ENCODE peak calls at places on chromosome 2, in ten cellular contexts. Q, G, Y, Z, M, F, L, A, B and E are unnamed samples. For H3K27me3, the result is how much of the 10 kb centered on the place peaks cover.

GRCh38 chr2:122186761-122187222 is 431.3 kb downstream of the TSN start:
- DNase-seq in Q (no peak), G (no peak), Y (no peak), Z (no peak), M (no peak), F (no peak), L (no peak), A (no peak), B (no peak), E (no peak)

GRCh38 chr2:212770240-212770639 is 231.6 kb upstream of the ERBB4 start:
- DNase-seq in Q (no peak), G (no peak), Y (no peak), Z (no peak), M (no peak), F (no peak), L (no peak), A (no peak), B (no peak), E (no peak)

GRCh38 chr2:138275292-138275690 is 226.3 kb upstream of the SPOPL start:
- DNase-seq in Q (no peak), G (no peak), Y (no peak), Z (no peak), M (no peak), F (no peak), L (no peak), A (no peak), B (peak), E (no peak)

GRCh38 chr2:217016829-217017228 is 157.0 kb upstream of the TNP1 start:
- DNase-seq in Q (no peak), G (no peak), Y (peak), Z (peak), M (no peak), F (no peak), L (peak), A (no peak), B (no peak), E (no peak)

GRCh38 chr2:241974851-241975592 is 105.5 kb downstream of the RTP5 start:
- DNase-seq in Q (no peak), G (no peak), Y (no peak), Z (no peak), M (peak), F (no peak), L (peak), A (no peak), B (no peak), E (no peak)

GRCh38 chr2:3608373-3609278 is 13.7 kb downstream of the COLEC11 start:
- DNase-seq in Q (no peak), G (no peak), Y (no peak), Z (no peak), M (peak), F (no peak), L (no peak), A (no peak), B (no peak), E (peak)

GRCh38 chr2:172096661-172097547 is 5.8 kb downstream of the DLX2 start:
- DNase-seq in Q (no peak), G (no peak), Y (no peak), Z (peak), M (no peak), F (no peak), L (no peak), A (no peak), B (no peak), E (no peak)

GRCh38 chr2:225052703-225053102 is 10.4 kb upstream of the DOCK10 start:
- DNase-seq in Q (no peak), G (no peak), Y (no peak), Z (peak), M (no peak), F (no peak), L (no peak), A (no peak), B (no peak), E (no peak)

GRCh38 chr2:224520064-224520463 is 65.1 kb downstream of the CUL3 start:
- DNase-seq in Q (no peak), G (no peak), Y (no peak), Z (peak), M (no peak), F (no peak), L (no peak), A (no peak), B (no peak), E (no peak)

GRCh38 chr2:67057901-67058703 is 339.0 kb upstream of the ETAA1 start:
- DNase-seq in Q (no peak), G (no peak), Y (no peak), Z (peak), M (no peak), F (no peak), L (peak), A (no peak), B (no peak), E (no peak)

GRCh38 chr2:129189617-129190016 is 789.8 kb upstream of the RAB6C start:
- DNase-seq in Q (no peak), G (no peak), Y (no peak), Z (no peak), M (no peak), F (no peak), L (no peak), A (no peak), B (no peak), E (no peak)

GRCh38 chr2:238890131-238890530 is 42.2 kb downstream of the TWIST2 start:
- DNase-seq in Q (no peak), G (no peak), Y (no peak), Z (no peak), M (no peak), F (no peak), L (no peak), A (no peak), B (no peak), E (no peak)

GRCh38 chr2:15311201-15311882 is 249.8 kb downstream of the NBAS start:
- DNase-seq in Q (no peak), G (no peak), Y (no peak), Z (no peak), M (no peak), F (no peak), L (no peak), A (no peak), B (no peak), E (no peak)

GRCh38 chr2:42844901-42845685 is 52.7 kb upstream of the HAAO start:
- DNase-seq in Q (peak), G (peak), Y (peak), Z (peak), M (peak), F (no peak), L (peak), A (no peak), B (peak), E (no peak)

GRCh38 chr2:181977661-181978350 is 7.8 kb upstream of the PPP1R1C start:
- DNase-seq in Q (no peak), G (no peak), Y (no peak), Z (peak), M (no peak), F (no peak), L (no peak), A (no peak), B (no peak), E (no peak)

GRCh38 chr2:239846789-239847676 is 178.1 kb downstream of the NDUFA10 start:
- DNase-seq in Q (no peak), G (no peak), Y (peak), Z (no peak), M (no peak), F (no peak), L (no peak), A (no peak), B (no peak), E (no peak)

GRCh38 chr2:223262946-223263345 is 211.0 kb downstream of the KCNE4 start:
- DNase-seq in Q (no peak), G (peak), Y (no peak), Z (no peak), M (no peak), F (no peak), L (peak), A (no peak), B (no peak), E (no peak)

GRCh38 chr2:1871171-1871570 is 126.9 kb upstream of the PXDN start:
- DNase-seq in Q (no peak), G (no peak), Y (no peak), Z (no peak), M (no peak), F (no peak), L (no peak), A (no peak), B (no peak), E (peak)

GRCh38 chr2:185833864-185834263 is 95.3 kb downstream of the FSIP2 start:
- DNase-seq in Q (no peak), G (no peak), Y (no peak), Z (no peak), M (no peak), F (no peak), L (no peak), A (no peak), B (no peak), E (no peak)

GRCh38 chr2:176103634-176104337 is 3.3 kb upstream of the HOXD11 start:
- DNase-seq in Q (no peak), G (peak), Y (no peak), Z (no peak), M (no peak), F (no peak), L (peak), A (no peak), B (no peak), E (no peak)

GRCh38 chr2:221431477-221431876 is 140.6 kb downstream of the EPHA4 start:
- DNase-seq in Q (no peak), G (peak), Y (no peak), Z (no peak), M (no peak), F (no peak), L (peak), A (no peak), B (peak), E (no peak)

GRCh38 chr2:221434155-221434554 is 137.9 kb downstream of the EPHA4 start:
- DNase-seq in Q (no peak), G (no peak), Y (no peak), Z (no peak), M (no peak), F (no peak), L (no peak), A (no peak), B (no peak), E (no peak)

GRCh38 chr2:221428896-221429295 is 143.2 kb downstream of the EPHA4 start:
- DNase-seq in Q (no peak), G (no peak), Y (no peak), Z (no peak), M (no peak), F (no peak), L (no peak), A (no peak), B (no peak), E (no peak)

GRCh38 chr2:221426929-221427328 is 145.2 kb downstream of the EPHA4 start:
- DNase-seq in Q (no peak), G (no peak), Y (no peak), Z (no peak), M (no peak), F (no peak), L (no peak), A (no peak), B (no peak), E (no peak)

GRCh38 chr2:221429741-221430491 is 142.2 kb downstream of the EPHA4 start:
- DNase-seq in Q (no peak), G (peak), Y (no peak), Z (peak), M (no peak), F (no peak), L (peak), A (peak), B (peak), E (peak)
- H3K4me3 ChIP-seq in Q (no peak), G (no peak), Y (no peak), Z (no peak), M (no peak), F (no peak), L (no peak), A (no peak), B (no peak), E (no peak)

GRCh38 chr2:47868611-47869352 is 37.5 kb downstream of the FBXO11 start:
- DNase-seq in Q (no peak), G (no peak), Y (no peak), Z (no peak), M (no peak), F (no peak), L (no peak), A (no peak), B (no peak), E (no peak)

GRCh38 chr2:47864566-47864965 is 41.7 kb downstream of the FBXO11 start:
- DNase-seq in Q (no peak), G (no peak), Y (no peak), Z (no peak), M (no peak), F (no peak), L (no peak), A (no peak), B (no peak), E (no peak)

GRCh38 chr2:47870668-47871540 is 35.4 kb downstream of the FBXO11 start:
- DNase-seq in Q (no peak), G (no peak), Y (no peak), Z (no peak), M (no peak), F (no peak), L (no peak), A (no peak), B (no peak), E (no peak)

GRCh38 chr2:47869859-47870258 is 36.4 kb downstream of the FBXO11 start:
- DNase-seq in Q (no peak), G (no peak), Y (no peak), Z (peak), M (no peak), F (no peak), L (no peak), A (no peak), B (no peak), E (no peak)

GRCh38 chr2:47867205-47867604 is 39.1 kb downstream of the FBXO11 start:
- DNase-seq in Q (no peak), G (no peak), Y (no peak), Z (peak), M (no peak), F (no peak), L (peak), A (peak), B (no peak), E (no peak)
- TF ChIP-seq POLR2A in Q (no peak), G (no peak), Y (no peak), Z (no peak), M (no peak), F (no peak), L (no peak), A (no peak), B (no peak), E (no peak)

DNA sequence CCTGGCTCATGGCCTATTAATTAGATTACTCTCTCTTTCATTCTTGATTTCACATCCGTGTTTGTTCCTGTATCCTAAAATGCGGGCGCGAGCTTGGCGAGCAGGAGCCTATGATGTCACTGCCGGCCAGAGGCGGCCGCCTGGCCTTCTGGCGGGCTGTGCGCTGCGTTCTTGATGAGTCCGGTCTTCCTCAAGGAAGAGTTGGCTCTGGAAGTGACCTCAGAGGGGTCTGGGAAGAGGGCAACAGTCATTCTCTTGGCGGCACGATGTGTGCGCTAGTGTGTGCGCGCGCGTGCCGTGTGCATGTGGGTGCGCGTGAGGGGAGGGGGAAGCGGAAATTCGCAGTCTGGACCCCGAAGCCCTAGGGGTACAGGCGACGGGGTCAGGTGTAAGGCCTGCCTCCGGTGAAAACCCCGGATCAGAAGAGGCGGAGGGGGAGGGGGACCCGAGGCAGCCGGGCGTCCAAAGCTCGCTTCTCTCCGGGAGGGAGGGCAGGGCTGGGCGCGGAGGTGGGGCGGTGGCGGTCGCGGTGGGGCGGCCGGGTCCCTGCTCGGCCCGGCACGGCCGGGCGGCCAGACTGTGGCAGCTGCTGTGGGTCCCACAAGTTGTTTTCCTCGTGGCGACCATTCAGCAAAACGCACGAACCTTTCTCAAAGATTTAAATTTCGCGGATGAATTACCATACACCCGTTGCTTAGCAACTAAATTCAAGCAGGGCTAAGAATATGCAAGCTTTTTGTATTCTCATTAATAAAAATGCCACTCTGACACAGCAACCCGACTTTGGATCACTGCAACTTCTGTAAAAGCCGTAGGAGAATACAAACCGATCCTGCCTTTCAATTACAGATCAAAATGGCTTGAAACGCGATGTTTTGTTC is 8.4 kb downstream of the POU3F3 start:
- DNase-seq in Q (no peak), G (no peak), Y (no peak), Z (no peak), M (no peak), F (no peak), L (no peak), A (no peak), B (no peak), E (peak)
- H3K27me3 ChIP-seq in Q (under half), G (half or more), Y (under half), Z (half or more), M (half or more), F (under half), L (half or more), A (half or more), B (half or more), E (under half)

GRCh38 chr2:189444322-189444721 is 3.0 kb downstream of the WDR75 start:
- DNase-seq in Q (no peak), G (no peak), Y (no peak), Z (peak), M (no peak), F (no peak), L (no peak), A (no peak), B (no peak), E (no peak)

GRCh38 chr2:189440947-189441708 is at the start of gene WDR75:
- DNase-seq in Q (peak), G (peak), Y (peak), Z (peak), M (peak), F (peak), L (peak), A (peak), B (peak), E (peak)

GRCh38 chr2:189441709-189442074 is 418 bp downstream of the WDR75 start:
- DNase-seq in Q (no peak), G (peak), Y (no peak), Z (no peak), M (no peak), F (no peak), L (no peak), A (no peak), B (no peak), E (no peak)

GRCh38 chr2:189440644-189440946 is 679 bp upstream of the WDR75 start:
- DNase-seq in Q (no peak), G (no peak), Y (no peak), Z (no peak), M (no peak), F (peak), L (no peak), A (no peak), B (no peak), E (no peak)

GRCh38 chr2:189442468-189442867 is 1.2 kb downstream of the WDR75 start:
- DNase-seq in Q (no peak), G (no peak), Y (no peak), Z (no peak), M (no peak), F (no peak), L (peak), A (no peak), B (no peak), E (no peak)
- H3K4me3 ChIP-seq in Q (peak), G (no peak), Y (no peak), Z (no peak), M (peak), F (peak), L (peak), A (no peak), B (no peak), E (no peak)